ENCODE peak calls at places on chromosome 6, in ten cellular contexts. One of them, this sample, is unnamed.

GRCh38 chr6:9250852-9251251 is 815.5 kb upstream of the SLC35B3 start:
- DNase-seq in psoas muscle: no peak
- DNase-seq in prostate gland: peak; percentile 57
- DNase-seq in A673: peak; percentile 59
- DNase-seq in ovary: no peak
- DNase-seq in adrenal gland: no peak
- DNase-seq in CD4-positive, alpha-beta T cell: no peak
- DNase-seq in left lung: no peak
- DNase-seq in upper lobe of left lung: peak; percentile 25
- DNase-seq in CD8-positive, alpha-beta T cell: no peak
- DNase-seq in this sample: no peak

GRCh38 chr6:80366721-80367120 is 260.2 kb downstream of the BCKDHB start:
- DNase-seq in CD8-positive, alpha-beta T cell: no peak
- DNase-seq in CD4-positive, alpha-beta T cell: no peak
- DNase-seq in prostate gland: no peak
- DNase-seq in ovary: peak; percentile 42
- DNase-seq in left lung: no peak
- DNase-seq in A673: peak; percentile 23
- DNase-seq in upper lobe of left lung: no peak
- DNase-seq in psoas muscle: no peak
- DNase-seq in adrenal gland: peak; percentile 15
- DNase-seq in this sample: peak; percentile 3

GRCh38 chr6:141580988-141581387 is 551.7 kb upstream of the GJE1 start:
- DNase-seq in CD4-positive, alpha-beta T cell: no peak
- DNase-seq in ovary: no peak
- DNase-seq in adrenal gland: no peak
- DNase-seq in psoas muscle: no peak
- DNase-seq in CD8-positive, alpha-beta T cell: no peak
- DNase-seq in left lung: no peak
- DNase-seq in prostate gland: no peak
- DNase-seq in A673: no peak
- DNase-seq in upper lobe of left lung: no peak
- DNase-seq in this sample: no peak

GRCh38 chr6:97394160-97394748 is 111.2 kb upstream of the MMS22L start:
- DNase-seq in ovary: no peak
- DNase-seq in A673: peak; percentile 81
- DNase-seq in adrenal gland: peak; percentile 26
- DNase-seq in CD8-positive, alpha-beta T cell: peak; percentile 48
- DNase-seq in prostate gland: peak; percentile 23
- DNase-seq in CD4-positive, alpha-beta T cell: peak; percentile 43
- DNase-seq in left lung: no peak
- DNase-seq in upper lobe of left lung: peak; percentile 36
- DNase-seq in psoas muscle: no peak
- DNase-seq in this sample: no peak

GRCh38 chr6:84033523-84034451 is at the start of gene MRAP2:
- DNase-seq in psoas muscle: no peak
- DNase-seq in upper lobe of left lung: peak; percentile 21
- DNase-seq in ovary: peak; percentile 24
- DNase-seq in prostate gland: peak; percentile 36
- DNase-seq in A673: peak; percentile 28
- DNase-seq in left lung: peak; percentile 83
- DNase-seq in CD8-positive, alpha-beta T cell: no peak
- DNase-seq in CD4-positive, alpha-beta T cell: no peak
- DNase-seq in adrenal gland: no peak
- DNase-seq in this sample: no peak

GRCh38 chr6:9795880-9796279 is 619.0 kb downstream of the TFAP2A start:
- DNase-seq in left lung: no peak
- DNase-seq in CD8-positive, alpha-beta T cell: no peak
- DNase-seq in adrenal gland: no peak
- DNase-seq in psoas muscle: no peak
- DNase-seq in upper lobe of left lung: no peak
- DNase-seq in A673: peak; percentile 97
- DNase-seq in ovary: no peak
- DNase-seq in CD4-positive, alpha-beta T cell: no peak
- DNase-seq in prostate gland: no peak
- DNase-seq in this sample: no peak

GRCh38 chr6:87756858-87757257 is 54.8 kb upstream of the AKIRIN2 start:
- DNase-seq in left lung: no peak
- DNase-seq in psoas muscle: no peak
- DNase-seq in adrenal gland: peak; percentile 26
- DNase-seq in A673: peak; percentile 17
- DNase-seq in CD4-positive, alpha-beta T cell: no peak
- DNase-seq in upper lobe of left lung: peak; percentile 76
- DNase-seq in ovary: no peak
- DNase-seq in CD8-positive, alpha-beta T cell: no peak
- DNase-seq in prostate gland: no peak
- DNase-seq in this sample: peak; percentile 7

GRCh38 chr6:7247179-7247456 is 65.9 kb downstream of the SSR1 start:
- DNase-seq in A673: no peak
- DNase-seq in left lung: no peak
- DNase-seq in adrenal gland: no peak
- DNase-seq in prostate gland: no peak
- DNase-seq in ovary: no peak
- DNase-seq in psoas muscle: no peak
- DNase-seq in upper lobe of left lung: no peak
- DNase-seq in CD4-positive, alpha-beta T cell: no peak
- DNase-seq in CD8-positive, alpha-beta T cell: no peak
- DNase-seq in this sample: no peak

GRCh38 chr6:51330971-51331370 is 512.3 kb downstream of the TFAP2B start:
- DNase-seq in ovary: no peak
- DNase-seq in upper lobe of left lung: no peak
- DNase-seq in CD4-positive, alpha-beta T cell: no peak
- DNase-seq in prostate gland: no peak
- DNase-seq in A673: no peak
- DNase-seq in CD8-positive, alpha-beta T cell: no peak
- DNase-seq in psoas muscle: no peak
- DNase-seq in left lung: no peak
- DNase-seq in adrenal gland: no peak
- DNase-seq in this sample: no peak

GRCh38 chr6:35049346-35049745 is 91.8 kb downstream of the TCP11 start:
- DNase-seq in CD8-positive, alpha-beta T cell: no peak
- DNase-seq in prostate gland: no peak
- DNase-seq in upper lobe of left lung: no peak
- DNase-seq in ovary: no peak
- DNase-seq in left lung: no peak
- DNase-seq in psoas muscle: no peak
- DNase-seq in adrenal gland: no peak
- DNase-seq in A673: no peak
- DNase-seq in CD4-positive, alpha-beta T cell: no peak
- DNase-seq in this sample: no peak

GRCh38 chr6:115969207-115969929 is 91.3 kb downstream of the FRK start:
- DNase-seq in CD8-positive, alpha-beta T cell: no peak
- DNase-seq in adrenal gland: peak; percentile 13
- DNase-seq in left lung: no peak
- DNase-seq in prostate gland: no peak
- DNase-seq in CD4-positive, alpha-beta T cell: no peak
- DNase-seq in upper lobe of left lung: no peak
- DNase-seq in ovary: no peak
- DNase-seq in A673: peak; percentile 88
- DNase-seq in psoas muscle: no peak
- DNase-seq in this sample: peak; percentile 5

GRCh38 chr6:12294851-12295536 is 4.8 kb downstream of the EDN1 start:
- DNase-seq in psoas muscle: no peak
- DNase-seq in ovary: no peak
- DNase-seq in left lung: no peak
- DNase-seq in CD8-positive, alpha-beta T cell: no peak
- DNase-seq in adrenal gland: no peak
- DNase-seq in upper lobe of left lung: no peak
- DNase-seq in CD4-positive, alpha-beta T cell: no peak
- DNase-seq in prostate gland: no peak
- DNase-seq in A673: no peak
- DNase-seq in this sample: no peak

GRCh38 chr6:25175216-25175615 is 104.0 kb upstream of the CARMIL1 start:
- DNase-seq in CD4-positive, alpha-beta T cell: no peak
- DNase-seq in prostate gland: no peak
- DNase-seq in CD8-positive, alpha-beta T cell: no peak
- DNase-seq in adrenal gland: no peak
- DNase-seq in left lung: no peak
- DNase-seq in A673: no peak
- DNase-seq in ovary: no peak
- DNase-seq in psoas muscle: no peak
- DNase-seq in upper lobe of left lung: no peak
- DNase-seq in this sample: no peak

GRCh38 chr6:88246654-88247053 is 80.5 kb upstream of the CNR1 start:
- DNase-seq in psoas muscle: no peak
- DNase-seq in A673: no peak
- DNase-seq in ovary: no peak
- DNase-seq in adrenal gland: peak; percentile 17
- DNase-seq in CD4-positive, alpha-beta T cell: no peak
- DNase-seq in prostate gland: no peak
- DNase-seq in left lung: no peak
- DNase-seq in upper lobe of left lung: no peak
- DNase-seq in CD8-positive, alpha-beta T cell: no peak
- DNase-seq in this sample: no peak

GRCh38 chr6:6557504-6557839 is 31.0 kb upstream of the LY86 start:
- DNase-seq in upper lobe of left lung: no peak
- DNase-seq in A673: no peak
- DNase-seq in adrenal gland: no peak
- DNase-seq in psoas muscle: no peak
- DNase-seq in ovary: no peak
- DNase-seq in CD4-positive, alpha-beta T cell: no peak
- DNase-seq in prostate gland: no peak
- DNase-seq in CD8-positive, alpha-beta T cell: no peak
- DNase-seq in left lung: no peak
- DNase-seq in this sample: no peak

DNA sequence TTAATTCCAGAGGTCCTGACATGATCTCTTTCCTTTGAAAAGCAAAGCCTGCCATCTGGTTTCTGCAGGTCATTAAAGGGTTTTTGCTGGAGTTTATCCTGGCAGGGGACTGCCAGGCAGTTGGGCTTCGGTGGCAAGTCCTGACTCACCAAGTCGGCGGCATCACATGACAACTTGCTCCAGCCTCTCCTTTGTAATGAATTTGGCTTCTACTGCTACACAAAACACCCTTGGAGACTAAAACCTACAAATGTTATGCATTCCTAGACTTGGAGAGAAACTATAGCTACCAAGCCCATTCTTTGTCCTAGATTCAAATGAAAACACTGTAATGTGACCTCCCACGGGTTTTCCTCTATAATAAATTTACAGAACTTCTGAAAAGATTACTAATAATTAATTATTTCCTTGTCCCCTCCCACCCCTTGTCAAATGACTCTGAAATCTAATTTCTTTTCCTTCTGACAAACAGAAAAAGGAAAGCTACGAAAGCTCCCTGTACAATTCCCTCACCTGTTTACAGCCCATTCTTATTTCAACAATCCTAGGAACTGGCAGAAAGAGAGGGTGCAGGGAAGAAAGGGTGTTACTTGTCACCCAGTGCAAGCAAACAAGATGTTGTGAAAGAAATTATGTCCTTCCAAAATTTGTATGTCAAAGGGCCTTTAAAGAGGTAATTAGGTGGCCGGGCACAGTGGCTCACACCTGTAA is 62.9 kb downstream of the QRSL1 start:
- DNase-seq in left lung: no peak
- DNase-seq in CD8-positive, alpha-beta T cell: no peak
- DNase-seq in prostate gland: peak; percentile 61
- DNase-seq in upper lobe of left lung: no peak
- DNase-seq in adrenal gland: peak; percentile 69
- DNase-seq in A673: peak; percentile 51
- DNase-seq in ovary: no peak
- DNase-seq in CD4-positive, alpha-beta T cell: no peak
- DNase-seq in psoas muscle: no peak
- DNase-seq in this sample: peak; percentile 9
- H3K27ac ChIP-seq in left lung: no peak overlapping the region
- H3K27ac ChIP-seq in CD8-positive, alpha-beta T cell: no peak overlapping the region
- H3K27ac ChIP-seq in prostate gland: peak overlapping the region; percentile 54
- H3K27ac ChIP-seq in upper lobe of left lung: no peak overlapping the region
- H3K27ac ChIP-seq in adrenal gland: no peak overlapping the region
- H3K27ac ChIP-seq in A673: no peak overlapping the region
- H3K27ac ChIP-seq in ovary: no peak overlapping the region
- H3K27ac ChIP-seq in CD4-positive, alpha-beta T cell: no peak overlapping the region
- H3K27ac ChIP-seq in psoas muscle: no peak overlapping the region
- H3K27ac ChIP-seq in this sample: no peak overlapping the region

DNA sequence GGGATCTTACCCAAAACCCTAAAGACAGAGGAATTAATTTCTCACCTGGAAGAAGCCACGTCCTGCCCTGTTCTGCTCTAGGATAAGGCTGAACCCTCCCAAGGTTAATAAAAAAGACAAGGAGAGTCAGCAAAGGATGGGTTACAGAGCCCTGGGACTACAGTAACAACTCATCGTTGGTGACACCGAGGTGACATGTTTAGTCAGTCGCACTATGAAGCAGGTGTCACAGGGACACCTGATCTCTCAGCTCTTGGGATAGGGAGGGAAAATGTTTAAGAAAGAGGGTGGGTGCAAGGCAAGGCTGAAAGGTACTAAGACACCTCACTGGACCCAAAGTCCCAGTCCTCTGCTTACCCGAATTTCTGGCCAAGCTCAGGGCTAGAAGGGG is 598 bp downstream of the MOCS1 start:
- DNase-seq in A673: no peak
- DNase-seq in ovary: no peak
- DNase-seq in CD4-positive, alpha-beta T cell: no peak
- DNase-seq in CD8-positive, alpha-beta T cell: no peak
- DNase-seq in left lung: no peak
- DNase-seq in prostate gland: no peak
- DNase-seq in psoas muscle: no peak
- DNase-seq in upper lobe of left lung: no peak
- DNase-seq in adrenal gland: no peak
- DNase-seq in this sample: no peak
- H3K27ac ChIP-seq in A673: no peak overlapping the region
- H3K27ac ChIP-seq in ovary: peak overlapping the region; percentile 81
- H3K27ac ChIP-seq in CD4-positive, alpha-beta T cell: no peak overlapping the region
- H3K27ac ChIP-seq in CD8-positive, alpha-beta T cell: no peak overlapping the region
- H3K27ac ChIP-seq in left lung: peak overlapping the region; percentile 62
- H3K27ac ChIP-seq in prostate gland: peak overlapping the region; percentile 74
- H3K27ac ChIP-seq in psoas muscle: peak overlapping the region; percentile 94
- H3K27ac ChIP-seq in upper lobe of left lung: peak overlapping the region; percentile 83
- H3K27ac ChIP-seq in adrenal gland: peak overlapping the region; percentile 11
- H3K27ac ChIP-seq in this sample: peak overlapping the region; percentile 92

DNA sequence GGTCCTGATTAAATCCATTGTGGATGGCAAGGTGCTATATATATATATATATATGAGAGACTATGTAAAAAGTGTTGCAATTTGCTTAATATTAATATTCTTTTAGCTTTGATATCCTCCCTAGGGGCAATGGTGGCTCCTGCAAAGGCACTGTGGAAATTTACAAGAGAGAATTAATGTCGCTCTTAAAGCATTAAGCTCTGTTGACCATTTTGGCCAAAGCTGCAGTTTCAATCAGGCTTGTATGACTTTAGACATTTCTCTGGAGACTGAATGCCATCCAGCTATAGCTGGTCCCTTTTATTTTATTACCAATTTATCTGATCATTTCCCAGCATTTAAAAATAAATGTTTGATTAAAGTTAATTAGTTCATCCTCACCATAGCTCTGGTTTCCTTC is 155.3 kb downstream of the JARID2 start:
- DNase-seq in CD8-positive, alpha-beta T cell: no peak
- DNase-seq in left lung: no peak
- DNase-seq in ovary: no peak
- DNase-seq in A673: no peak
- DNase-seq in adrenal gland: no peak
- DNase-seq in upper lobe of left lung: no peak
- DNase-seq in prostate gland: no peak
- DNase-seq in CD4-positive, alpha-beta T cell: no peak
- DNase-seq in psoas muscle: no peak
- DNase-seq in this sample: no peak
- H3K27ac ChIP-seq in CD8-positive, alpha-beta T cell: no peak overlapping the region
- H3K27ac ChIP-seq in left lung: no peak overlapping the region
- H3K27ac ChIP-seq in ovary: no peak overlapping the region
- H3K27ac ChIP-seq in A673: no peak overlapping the region
- H3K27ac ChIP-seq in adrenal gland: no peak overlapping the region
- H3K27ac ChIP-seq in upper lobe of left lung: peak overlapping the region; percentile 40
- H3K27ac ChIP-seq in prostate gland: no peak overlapping the region
- H3K27ac ChIP-seq in CD4-positive, alpha-beta T cell: no peak overlapping the region
- H3K27ac ChIP-seq in psoas muscle: peak overlapping the region; percentile 89
- H3K27ac ChIP-seq in this sample: peak overlapping the region; percentile 86

GRCh38 chr6:108363113-108363512 is 68.3 kb downstream of the AFG1L start:
- DNase-seq in ovary: no peak
- DNase-seq in adrenal gland: no peak
- DNase-seq in prostate gland: no peak
- DNase-seq in upper lobe of left lung: no peak
- DNase-seq in left lung: no peak
- DNase-seq in CD8-positive, alpha-beta T cell: no peak
- DNase-seq in psoas muscle: no peak
- DNase-seq in CD4-positive, alpha-beta T cell: no peak
- DNase-seq in A673: no peak
- DNase-seq in this sample: no peak
- H3K27ac ChIP-seq in ovary: no peak overlapping the region
- H3K27ac ChIP-seq in adrenal gland: no peak overlapping the region
- H3K27ac ChIP-seq in prostate gland: no peak overlapping the region
- H3K27ac ChIP-seq in upper lobe of left lung: no peak overlapping the region
- H3K27ac ChIP-seq in left lung: no peak overlapping the region
- H3K27ac ChIP-seq in CD8-positive, alpha-beta T cell: no peak overlapping the region
- H3K27ac ChIP-seq in psoas muscle: no peak overlapping the region
- H3K27ac ChIP-seq in CD4-positive, alpha-beta T cell: no peak overlapping the region
- H3K27ac ChIP-seq in A673: no peak overlapping the region
- H3K27ac ChIP-seq in this sample: no peak overlapping the region

This sample was measured in substantia nigra.